ENCODE peak calls at places on chromosomes 7 and 10, in eight cellular contexts. One of them, this sample, is unnamed.

GRCh38 chr7:157551325-157552070 is 214.7 kb downstream of the DNAJB6 start:
- DNase-seq in KBM-7: no peak
- DNase-seq in right cardiac atrium: no peak
- DNase-seq in HEK293T: no peak
- DNase-seq in naive thymus-derived CD8-positive, alpha-beta T cell: no peak
- DNase-seq in sigmoid colon: no peak
- DNase-seq in neural crest cell: no peak
- DNase-seq in omental fat pad: no peak
- DNase-seq in this sample: no peak

GRCh38 chr10:101585841-101586240 is 2.2 kb downstream of the POLL start:
- DNase-seq in right cardiac atrium: no peak
- DNase-seq in sigmoid colon: no peak
- DNase-seq in omental fat pad: no peak
- DNase-seq in KBM-7: no peak
- DNase-seq in HEK293T: no peak
- DNase-seq in neural crest cell: no peak
- DNase-seq in naive thymus-derived CD8-positive, alpha-beta T cell: no peak
- DNase-seq in this sample: no peak

GRCh38 chr10:127142141-127142540 is 54.2 kb downstream of the INSYN2A start:
- DNase-seq in KBM-7: no peak
- DNase-seq in right cardiac atrium: no peak
- DNase-seq in HEK293T: no peak
- DNase-seq in naive thymus-derived CD8-positive, alpha-beta T cell: no peak
- DNase-seq in neural crest cell: no peak
- DNase-seq in sigmoid colon: no peak
- DNase-seq in omental fat pad: no peak
- DNase-seq in this sample: no peak

GRCh38 chr7:38524786-38525185 is 106.4 kb downstream of the AMPH start:
- DNase-seq in HEK293T: no peak
- DNase-seq in KBM-7: no peak
- DNase-seq in right cardiac atrium: no peak
- DNase-seq in neural crest cell: no peak
- DNase-seq in sigmoid colon: no peak
- DNase-seq in omental fat pad: no peak
- DNase-seq in naive thymus-derived CD8-positive, alpha-beta T cell: no peak
- DNase-seq in this sample: no peak

GRCh38 chr7:148696787-148697186 is 1.9 kb upstream of the CUL1 start:
- DNase-seq in naive thymus-derived CD8-positive, alpha-beta T cell: no peak
- DNase-seq in KBM-7: no peak
- DNase-seq in right cardiac atrium: no peak
- DNase-seq in neural crest cell: no peak
- DNase-seq in sigmoid colon: no peak
- DNase-seq in HEK293T: no peak
- DNase-seq in omental fat pad: no peak
- DNase-seq in this sample: no peak

GRCh38 chr10:46094931-46095755 is 49.1 kb upstream of the MSMB start:
- DNase-seq in neural crest cell: no peak
- DNase-seq in naive thymus-derived CD8-positive, alpha-beta T cell: no peak
- DNase-seq in right cardiac atrium: no peak
- DNase-seq in KBM-7: peak; percentile 55
- DNase-seq in sigmoid colon: no peak
- DNase-seq in omental fat pad: no peak
- DNase-seq in HEK293T: no peak
- DNase-seq in this sample: no peak

GRCh38 chr7:36305648-36306047 is 84.0 kb upstream of the ANLN start:
- DNase-seq in sigmoid colon: no peak
- DNase-seq in right cardiac atrium: no peak
- DNase-seq in neural crest cell: no peak
- DNase-seq in omental fat pad: no peak
- DNase-seq in KBM-7: no peak
- DNase-seq in naive thymus-derived CD8-positive, alpha-beta T cell: no peak
- DNase-seq in HEK293T: no peak
- DNase-seq in this sample: no peak

GRCh38 chr10:49187044-49187484 is 1.1 kb downstream of the TMEM273 start:
- DNase-seq in omental fat pad: no peak
- DNase-seq in HEK293T: no peak
- DNase-seq in KBM-7: peak; percentile 27
- DNase-seq in naive thymus-derived CD8-positive, alpha-beta T cell: no peak
- DNase-seq in right cardiac atrium: peak; percentile 32
- DNase-seq in neural crest cell: no peak
- DNase-seq in sigmoid colon: no peak
- DNase-seq in this sample: no peak

GRCh38 chr7:20206104-20206896 is 10.9 kb downstream of the MACC1 start:
- DNase-seq in right cardiac atrium: no peak
- DNase-seq in KBM-7: no peak
- DNase-seq in HEK293T: no peak
- DNase-seq in omental fat pad: no peak
- DNase-seq in neural crest cell: no peak
- DNase-seq in sigmoid colon: no peak
- DNase-seq in naive thymus-derived CD8-positive, alpha-beta T cell: no peak
- DNase-seq in this sample: no peak

GRCh38 chr7:106652092-106652491 is 8.9 kb downstream of the CCDC71L start:
- DNase-seq in HEK293T: no peak
- DNase-seq in neural crest cell: no peak
- DNase-seq in KBM-7: no peak
- DNase-seq in sigmoid colon: no peak
- DNase-seq in right cardiac atrium: no peak
- DNase-seq in omental fat pad: no peak
- DNase-seq in naive thymus-derived CD8-positive, alpha-beta T cell: no peak
- DNase-seq in this sample: no peak

GRCh38 chr10:35192645-35193249 is 66.1 kb downstream of the CREM start:
- DNase-seq in HEK293T: no peak
- DNase-seq in sigmoid colon: no peak
- DNase-seq in KBM-7: no peak
- DNase-seq in omental fat pad: no peak
- DNase-seq in naive thymus-derived CD8-positive, alpha-beta T cell: no peak
- DNase-seq in neural crest cell: no peak
- DNase-seq in right cardiac atrium: no peak
- DNase-seq in this sample: no peak

GRCh38 chr10:31036209-31036608 is 4.5 kb upstream of the ZNF438 start:
- DNase-seq in naive thymus-derived CD8-positive, alpha-beta T cell: no peak
- DNase-seq in KBM-7: no peak
- DNase-seq in right cardiac atrium: no peak
- DNase-seq in neural crest cell: no peak
- DNase-seq in HEK293T: no peak
- DNase-seq in omental fat pad: no peak
- DNase-seq in sigmoid colon: no peak
- DNase-seq in this sample: no peak

GRCh38 chr7:81600608-81601007 is 169.2 kb downstream of the HGF start:
- DNase-seq in sigmoid colon: no peak
- DNase-seq in HEK293T: no peak
- DNase-seq in neural crest cell: no peak
- DNase-seq in KBM-7: no peak
- DNase-seq in omental fat pad: no peak
- DNase-seq in right cardiac atrium: no peak
- DNase-seq in naive thymus-derived CD8-positive, alpha-beta T cell: no peak
- DNase-seq in this sample: no peak

GRCh38 chr10:10915215-10915614 is 102.5 kb upstream of the CELF2 start:
- DNase-seq in right cardiac atrium: no peak
- DNase-seq in neural crest cell: no peak
- DNase-seq in omental fat pad: no peak
- DNase-seq in naive thymus-derived CD8-positive, alpha-beta T cell: no peak
- DNase-seq in KBM-7: peak; percentile 8
- DNase-seq in HEK293T: no peak
- DNase-seq in sigmoid colon: no peak
- DNase-seq in this sample: no peak

GRCh38 chr10:6014241-6014761 is 37.0 kb upstream of the IL15RA start:
- DNase-seq in HEK293T: peak; percentile 59
- DNase-seq in omental fat pad: peak; percentile 79
- DNase-seq in right cardiac atrium: peak; percentile 38
- DNase-seq in KBM-7: peak; percentile 81
- DNase-seq in naive thymus-derived CD8-positive, alpha-beta T cell: peak; percentile 51
- DNase-seq in sigmoid colon: no peak
- DNase-seq in neural crest cell: peak; percentile 47
- DNase-seq in this sample: no peak

GRCh38 chr10:98309366-98310355 is 41.7 kb upstream of the LOXL4 start:
- DNase-seq in neural crest cell: peak; percentile 70
- DNase-seq in naive thymus-derived CD8-positive, alpha-beta T cell: no peak
- DNase-seq in right cardiac atrium: peak; percentile 73
- DNase-seq in HEK293T: peak; percentile 94
- DNase-seq in sigmoid colon: peak; percentile 86
- DNase-seq in KBM-7: peak; percentile 69
- DNase-seq in omental fat pad: peak; percentile 39
- DNase-seq in this sample: peak; percentile 89

GRCh38 chr10:57960406-57960805 is 307.3 kb downstream of the IPMK start:
- DNase-seq in omental fat pad: no peak
- DNase-seq in sigmoid colon: no peak
- DNase-seq in naive thymus-derived CD8-positive, alpha-beta T cell: no peak
- DNase-seq in neural crest cell: no peak
- DNase-seq in KBM-7: no peak
- DNase-seq in HEK293T: no peak
- DNase-seq in right cardiac atrium: no peak
- DNase-seq in this sample: no peak

GRCh38 chr7:149196151-149196704 is 882 bp downstream of the ZNF282 start:
- DNase-seq in KBM-7: peak; percentile 34
- DNase-seq in omental fat pad: no peak
- DNase-seq in right cardiac atrium: no peak
- DNase-seq in naive thymus-derived CD8-positive, alpha-beta T cell: no peak
- DNase-seq in neural crest cell: no peak
- DNase-seq in HEK293T: peak; percentile 38
- DNase-seq in sigmoid colon: peak; percentile 53
- DNase-seq in this sample: no peak

GRCh38 chr10:130394832-130395231 is 258.6 kb downstream of the GLRX3 start:
- DNase-seq in sigmoid colon: no peak
- DNase-seq in neural crest cell: no peak
- DNase-seq in right cardiac atrium: no peak
- DNase-seq in naive thymus-derived CD8-positive, alpha-beta T cell: no peak
- DNase-seq in KBM-7: no peak
- DNase-seq in omental fat pad: no peak
- DNase-seq in HEK293T: no peak
- DNase-seq in this sample: no peak

GRCh38 chr7:105675873-105676484 is 94.7 kb upstream of the EFCAB10 start:
- DNase-seq in naive thymus-derived CD8-positive, alpha-beta T cell: peak; percentile 27
- DNase-seq in HEK293T: no peak
- DNase-seq in right cardiac atrium: peak; percentile 61
- DNase-seq in omental fat pad: no peak
- DNase-seq in KBM-7: peak; percentile 75
- DNase-seq in neural crest cell: no peak
- DNase-seq in sigmoid colon: no peak
- DNase-seq in this sample: no peak

GRCh38 chr7:117193564-117193963 is 129.3 kb downstream of the WNT2 start:
- DNase-seq in naive thymus-derived CD8-positive, alpha-beta T cell: no peak
- DNase-seq in neural crest cell: no peak
- DNase-seq in HEK293T: no peak
- DNase-seq in right cardiac atrium: no peak
- DNase-seq in sigmoid colon: no peak
- DNase-seq in omental fat pad: no peak
- DNase-seq in KBM-7: no peak
- DNase-seq in this sample: no peak

GRCh38 chr10:14750900-14751575 is 23.7 kb downstream of the FAM107B start:
- DNase-seq in right cardiac atrium: no peak
- DNase-seq in KBM-7: no peak
- DNase-seq in naive thymus-derived CD8-positive, alpha-beta T cell: no peak
- DNase-seq in sigmoid colon: peak; percentile 77
- DNase-seq in omental fat pad: no peak
- DNase-seq in neural crest cell: no peak
- DNase-seq in HEK293T: no peak
- DNase-seq in this sample: no peak

GRCh38 chr10:127405221-127405620 is 143.9 kb upstream of the NPS start:
- DNase-seq in sigmoid colon: no peak
- DNase-seq in omental fat pad: no peak
- DNase-seq in KBM-7: no peak
- DNase-seq in right cardiac atrium: no peak
- DNase-seq in neural crest cell: no peak
- DNase-seq in naive thymus-derived CD8-positive, alpha-beta T cell: no peak
- DNase-seq in HEK293T: no peak
- DNase-seq in this sample: no peak

GRCh38 chr10:6927001-6927400 is 346.9 kb upstream of the PRKCQ start:
- DNase-seq in neural crest cell: no peak
- DNase-seq in naive thymus-derived CD8-positive, alpha-beta T cell: no peak
- DNase-seq in omental fat pad: no peak
- DNase-seq in sigmoid colon: no peak
- DNase-seq in right cardiac atrium: no peak
- DNase-seq in KBM-7: peak; percentile 69
- DNase-seq in HEK293T: no peak
- DNase-seq in this sample: no peak

GRCh38 chr7:157250605-157251228 is 86.1 kb upstream of the DNAJB6 start:
- DNase-seq in naive thymus-derived CD8-positive, alpha-beta T cell: peak; percentile 43
- DNase-seq in right cardiac atrium: no peak
- DNase-seq in neural crest cell: peak; percentile 58
- DNase-seq in sigmoid colon: no peak
- DNase-seq in omental fat pad: no peak
- DNase-seq in KBM-7: peak; percentile 71
- DNase-seq in HEK293T: peak; percentile 79
- DNase-seq in this sample: no peak

GRCh38 chr10:94097656-94098055 is 103.9 kb downstream of the PLCE1 start:
- DNase-seq in right cardiac atrium: no peak
- DNase-seq in neural crest cell: no peak
- DNase-seq in sigmoid colon: no peak
- DNase-seq in KBM-7: no peak
- DNase-seq in naive thymus-derived CD8-positive, alpha-beta T cell: no peak
- DNase-seq in HEK293T: no peak
- DNase-seq in omental fat pad: no peak
- DNase-seq in this sample: no peak

GRCh38 chr10:76086571-76087260 is 655.3 kb downstream of the LRMDA start:
- DNase-seq in HEK293T: peak; percentile 76
- DNase-seq in omental fat pad: peak; percentile 32
- DNase-seq in KBM-7: peak; percentile 32
- DNase-seq in right cardiac atrium: no peak
- DNase-seq in sigmoid colon: peak; percentile 89
- DNase-seq in neural crest cell: no peak
- DNase-seq in naive thymus-derived CD8-positive, alpha-beta T cell: no peak
- DNase-seq in this sample: no peak

This sample was measured in D721Med.